ENCODE peak calls at places on chromosomes 11 and 22, in five cellular contexts. One of them, this sample, is unnamed.

GRCh38 chr22:45785458-45785857 is 113.8 kb downstream of the ATXN10 start:
- DNase-seq in PC-3: peak; percentile 89
- DNase-seq in HCT116: no peak
- DNase-seq in hepatocyte: peak; percentile 32
- DNase-seq in fibroblast of lung: peak; percentile 83
- DNase-seq in this sample: no peak

GRCh38 chr11:92607969-92608711 is 361.3 kb upstream of the MTNR1B start:
- DNase-seq in hepatocyte: no peak
- DNase-seq in fibroblast of lung: no peak
- DNase-seq in PC-3: no peak
- DNase-seq in HCT116: no peak
- DNase-seq in this sample: no peak

GRCh38 chr11:32436751-32437405 is 1.5 kb upstream of the WT1 start:
- DNase-seq in HCT116: no peak
- DNase-seq in PC-3: no peak
- DNase-seq in fibroblast of lung: no peak
- DNase-seq in hepatocyte: no peak
- DNase-seq in this sample: peak; percentile 52

GRCh38 chr11:10305964-10306918 is 1.4 kb downstream of the ADM start:
- DNase-seq in hepatocyte: peak; percentile 48
- DNase-seq in PC-3: peak; percentile 34
- DNase-seq in fibroblast of lung: no peak
- DNase-seq in HCT116: no peak
- DNase-seq in this sample: peak; percentile 70

GRCh38 chr22:33873186-33873585 is 47.1 kb downstream of the LARGE1 start:
- DNase-seq in PC-3: no peak
- DNase-seq in HCT116: no peak
- DNase-seq in hepatocyte: no peak
- DNase-seq in fibroblast of lung: no peak
- DNase-seq in this sample: no peak

GRCh38 chr11:18594999-18595749 is 4.4 kb upstream of the MISFA start:
- DNase-seq in hepatocyte: peak; percentile 40
- DNase-seq in PC-3: peak; percentile 12
- DNase-seq in HCT116: no peak
- DNase-seq in fibroblast of lung: no peak
- DNase-seq in this sample: no peak

GRCh38 chr11:132140056-132140455 is 769.6 kb downstream of the NTM start:
- DNase-seq in HCT116: no peak
- DNase-seq in PC-3: no peak
- DNase-seq in hepatocyte: no peak
- DNase-seq in fibroblast of lung: no peak
- DNase-seq in this sample: peak; percentile 64

GRCh38 chr11:77647906-77648305 is 10.3 kb upstream of the CLNS1A start:
- DNase-seq in PC-3: no peak
- DNase-seq in HCT116: no peak
- DNase-seq in hepatocyte: no peak
- DNase-seq in fibroblast of lung: no peak
- DNase-seq in this sample: no peak

GRCh38 chr11:28674432-28675076 is 566.4 kb downstream of the METTL15 start:
- DNase-seq in HCT116: peak; percentile 48
- DNase-seq in hepatocyte: peak; percentile 30
- DNase-seq in fibroblast of lung: peak; percentile 44
- DNase-seq in PC-3: peak; percentile 45
- DNase-seq in this sample: peak; percentile 64

GRCh38 chr11:78536933-78537332 is 37.7 kb downstream of the NARS2 start:
- DNase-seq in fibroblast of lung: no peak
- DNase-seq in HCT116: no peak
- DNase-seq in PC-3: no peak
- DNase-seq in hepatocyte: no peak
- DNase-seq in this sample: no peak

GRCh38 chr11:111833524-111833923 is 37.9 kb downstream of the ALG9 start:
- DNase-seq in fibroblast of lung: no peak
- DNase-seq in HCT116: no peak
- DNase-seq in PC-3: no peak
- DNase-seq in hepatocyte: no peak
- DNase-seq in this sample: no peak

GRCh38 chr11:90219438-90219837 is 3.4 kb downstream of the CHORDC1 start:
- DNase-seq in fibroblast of lung: no peak
- DNase-seq in HCT116: no peak
- DNase-seq in PC-3: no peak
- DNase-seq in hepatocyte: no peak
- DNase-seq in this sample: no peak

GRCh38 chr22:43099095-43099494 is 9.9 kb upstream of the TTLL1 start:
- DNase-seq in HCT116: no peak
- DNase-seq in hepatocyte: no peak
- DNase-seq in fibroblast of lung: no peak
- DNase-seq in PC-3: no peak
- DNase-seq in this sample: no peak

GRCh38 chr11:22730319-22730718 is 63.9 kb downstream of the GAS2 start:
- DNase-seq in hepatocyte: peak; percentile 11
- DNase-seq in fibroblast of lung: no peak
- DNase-seq in PC-3: peak; percentile 30
- DNase-seq in HCT116: no peak
- DNase-seq in this sample: peak; percentile 11

GRCh38 chr11:46285173-46285572 is 7.7 kb downstream of the CREB3L1 start:
- DNase-seq in PC-3: no peak
- DNase-seq in HCT116: no peak
- DNase-seq in fibroblast of lung: no peak
- DNase-seq in hepatocyte: no peak
- DNase-seq in this sample: no peak

GRCh38 chr11:124892131-124892530 is 5.5 kb downstream of the ROBO4 start:
- DNase-seq in HCT116: no peak
- DNase-seq in fibroblast of lung: no peak
- DNase-seq in hepatocyte: no peak
- DNase-seq in PC-3: no peak
- DNase-seq in this sample: no peak

GRCh38 chr11:12840871-12841516 is 166.8 kb downstream of the TEAD1 start:
- DNase-seq in PC-3: peak; percentile 63
- DNase-seq in fibroblast of lung: no peak
- DNase-seq in hepatocyte: no peak
- DNase-seq in HCT116: no peak
- DNase-seq in this sample: peak; percentile 38

GRCh38 chr11:3139481-3140290 is 25.4 kb downstream of the OSBPL5 start:
- DNase-seq in hepatocyte: no peak
- DNase-seq in fibroblast of lung: no peak
- DNase-seq in PC-3: no peak
- DNase-seq in HCT116: no peak
- DNase-seq in this sample: no peak

GRCh38 chr11:119210035-119210434 is 3.9 kb downstream of the CBL start:
- DNase-seq in PC-3: no peak
- DNase-seq in HCT116: no peak
- DNase-seq in fibroblast of lung: peak; percentile 16
- DNase-seq in hepatocyte: no peak
- DNase-seq in this sample: no peak

GRCh38 chr11:57248780-57249383 is 11.8 kb upstream of the APLNR start:
- DNase-seq in PC-3: peak; percentile 69
- DNase-seq in hepatocyte: peak; percentile 85
- DNase-seq in fibroblast of lung: peak; percentile 50
- DNase-seq in HCT116: peak; percentile 27
- DNase-seq in this sample: peak; percentile 89

GRCh38 chr11:78214331-78215194 is 25.8 kb downstream of the USP35 start:
- DNase-seq in HCT116: no peak
- DNase-seq in hepatocyte: no peak
- DNase-seq in PC-3: no peak
- DNase-seq in fibroblast of lung: no peak
- DNase-seq in this sample: no peak

GRCh38 chr11:120035756-120036155 is 102.2 kb downstream of the TRIM29 start:
- DNase-seq in PC-3: no peak
- DNase-seq in hepatocyte: no peak
- DNase-seq in fibroblast of lung: no peak
- DNase-seq in HCT116: no peak
- DNase-seq in this sample: no peak

GRCh38 chr11:132312616-132313210 is 942.3 kb downstream of the NTM start:
- DNase-seq in HCT116: no peak
- DNase-seq in fibroblast of lung: peak; percentile 35
- DNase-seq in hepatocyte: no peak
- DNase-seq in PC-3: no peak
- DNase-seq in this sample: peak; percentile 70

GRCh38 chr22:48721394-48721666 is 1106.3 kb downstream of the BRD1 start:
- DNase-seq in HCT116: no peak
- DNase-seq in hepatocyte: no peak
- DNase-seq in fibroblast of lung: no peak
- DNase-seq in PC-3: no peak
- DNase-seq in this sample: no peak

GRCh38 chr22:23261900-23262450 is 81.7 kb downstream of the BCR start:
- DNase-seq in HCT116: no peak
- DNase-seq in PC-3: no peak
- DNase-seq in hepatocyte: no peak
- DNase-seq in fibroblast of lung: no peak
- DNase-seq in this sample: no peak

GRCh38 chr11:43573873-43574272 is 106.7 kb upstream of the HSD17B12 start:
- DNase-seq in PC-3: no peak
- DNase-seq in HCT116: no peak
- DNase-seq in hepatocyte: no peak
- DNase-seq in fibroblast of lung: no peak
- DNase-seq in this sample: no peak

GRCh38 chr22:17359501-17359900 is 9.8 kb upstream of the CECR2 start:
- DNase-seq in fibroblast of lung: no peak
- DNase-seq in HCT116: no peak
- DNase-seq in hepatocyte: no peak
- DNase-seq in PC-3: no peak
- DNase-seq in this sample: no peak

GRCh38 chr22:46761017-46761416 is 1.4 kb upstream of the TBC1D22A start:
- DNase-seq in PC-3: no peak
- DNase-seq in HCT116: no peak
- DNase-seq in hepatocyte: no peak
- DNase-seq in fibroblast of lung: no peak
- DNase-seq in this sample: peak; percentile 26

GRCh38 chr22:46546466-46547178 is 9.2 kb upstream of the CELSR1 start:
- DNase-seq in HCT116: no peak
- DNase-seq in PC-3: no peak
- DNase-seq in hepatocyte: peak; percentile 31
- DNase-seq in fibroblast of lung: peak; percentile 79
- DNase-seq in this sample: peak; percentile 17

GRCh38 chr22:31625661-31626426 is 36.2 kb downstream of the PISD start:
- DNase-seq in PC-3: no peak
- DNase-seq in fibroblast of lung: peak; percentile 40
- DNase-seq in hepatocyte: peak; percentile 55
- DNase-seq in HCT116: no peak
- DNase-seq in this sample: peak; percentile 89

GRCh38 chr11:65225284-65226102 is 36.3 kb upstream of the POLA2 start:
- DNase-seq in PC-3: no peak
- DNase-seq in fibroblast of lung: peak; percentile 58
- DNase-seq in HCT116: no peak
- DNase-seq in hepatocyte: peak; percentile 78
- DNase-seq in this sample: peak; percentile 81

GRCh38 chr11:65492637-65493366 is 6.0 kb upstream of the MALAT1 start:
- DNase-seq in fibroblast of lung: peak; percentile 86
- DNase-seq in HCT116: no peak
- DNase-seq in hepatocyte: peak; percentile 70
- DNase-seq in PC-3: no peak
- DNase-seq in this sample: no peak

GRCh38 chr11:95241673-95242072 is 10.7 kb upstream of the SESN3 start:
- DNase-seq in fibroblast of lung: peak; percentile 16
- DNase-seq in PC-3: no peak
- DNase-seq in HCT116: no peak
- DNase-seq in hepatocyte: no peak
- DNase-seq in this sample: no peak

GRCh38 chr11:76684470-76684869 is 13.9 kb upstream of the LRRC32 start:
- DNase-seq in HCT116: no peak
- DNase-seq in PC-3: no peak
- DNase-seq in hepatocyte: no peak
- DNase-seq in fibroblast of lung: no peak
- DNase-seq in this sample: no peak

GRCh38 chr11:36097219-36097650 is 153.4 kb downstream of the LDLRAD3 start:
- DNase-seq in fibroblast of lung: no peak
- DNase-seq in PC-3: peak; percentile 14
- DNase-seq in HCT116: no peak
- DNase-seq in hepatocyte: no peak
- DNase-seq in this sample: no peak

GRCh38 chr22:50621948-50622722 is 5.8 kb downstream of the ARSA start:
- DNase-seq in fibroblast of lung: no peak
- DNase-seq in PC-3: peak; percentile 11
- DNase-seq in hepatocyte: no peak
- DNase-seq in HCT116: no peak
- DNase-seq in this sample: peak; percentile 63

GRCh38 chr11:73315288-73316020 is 7.4 kb downstream of the ARHGEF17 start:
- DNase-seq in hepatocyte: no peak
- DNase-seq in fibroblast of lung: peak; percentile 44
- DNase-seq in PC-3: no peak
- DNase-seq in HCT116: no peak
- DNase-seq in this sample: peak; percentile 39
- H4K20me1 ChIP-seq in hepatocyte: peaks cover 81% of the 10 kb centered on the region
- H4K20me1 ChIP-seq in fibroblast of lung: no peaks in the 10 kb centered on the region
- H4K20me1 ChIP-seq in PC-3: no peaks in the 10 kb centered on the region
- H4K20me1 ChIP-seq in HCT116: no peaks in the 10 kb centered on the region
- H4K20me1 ChIP-seq in this sample: peaks cover 91% of the 10 kb centered on the region

GRCh38 chr11:69674886-69675714 is at the start of gene LTO1:
- DNase-seq in HCT116: peak; percentile 87
- DNase-seq in PC-3: peak; percentile 98
- DNase-seq in fibroblast of lung: peak; percentile 92
- DNase-seq in hepatocyte: peak; percentile 98
- DNase-seq in this sample: peak; percentile 96
- H4K20me1 ChIP-seq in HCT116: no peaks in the 10 kb centered on the region
- H4K20me1 ChIP-seq in PC-3: peaks cover 6% of the 10 kb centered on the region
- H4K20me1 ChIP-seq in fibroblast of lung: no peaks in the 10 kb centered on the region
- H4K20me1 ChIP-seq in hepatocyte: no peaks in the 10 kb centered on the region
- H4K20me1 ChIP-seq in this sample: peaks cover 9% of the 10 kb centered on the region

GRCh38 chr22:20401376-20402020 is 7.5 kb downstream of the ZNF74 start:
- DNase-seq in PC-3: no peak
- DNase-seq in HCT116: no peak
- DNase-seq in hepatocyte: no peak
- DNase-seq in fibroblast of lung: no peak
- DNase-seq in this sample: no peak

GRCh38 chr22:20404881-20405280 is 10.9 kb downstream of the ZNF74 start:
- DNase-seq in fibroblast of lung: no peak
- DNase-seq in PC-3: no peak
- DNase-seq in hepatocyte: no peak
- DNase-seq in HCT116: no peak
- DNase-seq in this sample: no peak

GRCh38 chr22:20402960-20403778 is 9.2 kb downstream of the ZNF74 start:
- DNase-seq in HCT116: no peak
- DNase-seq in fibroblast of lung: no peak
- DNase-seq in PC-3: no peak
- DNase-seq in hepatocyte: no peak
- DNase-seq in this sample: no peak

GRCh38 chr22:20405291-20405930 is 11.5 kb downstream of the ZNF74 start:
- DNase-seq in PC-3: no peak
- DNase-seq in HCT116: no peak
- DNase-seq in hepatocyte: no peak
- DNase-seq in fibroblast of lung: no peak
- DNase-seq in this sample: no peak

DNA sequence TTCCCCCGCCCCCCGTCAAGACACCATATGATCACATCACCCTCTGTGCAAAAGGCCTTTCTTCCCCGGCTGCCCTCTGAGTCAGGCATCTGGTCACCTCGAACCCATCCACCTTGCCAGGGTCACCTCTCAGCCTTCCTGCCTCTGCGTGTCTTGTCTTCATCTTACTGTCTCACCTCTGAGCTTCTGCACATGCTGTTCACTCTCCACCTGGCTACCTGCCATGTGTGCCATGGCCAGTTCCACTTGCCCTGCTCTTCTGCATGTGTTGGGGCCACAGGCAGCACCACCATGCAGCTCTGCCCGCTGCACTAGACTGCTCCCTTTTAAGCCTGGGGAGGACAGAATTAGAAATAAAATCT is 9.8 kb downstream of the ZNF74 start:
- DNase-seq in HCT116: no peak
- DNase-seq in hepatocyte: no peak
- DNase-seq in fibroblast of lung: no peak
- DNase-seq in PC-3: no peak
- DNase-seq in this sample: no peak
- H4K20me1 ChIP-seq in HCT116: no peaks in the 10 kb centered on the region
- H4K20me1 ChIP-seq in hepatocyte: no peaks in the 10 kb centered on the region
- H4K20me1 ChIP-seq in fibroblast of lung: no peaks in the 10 kb centered on the region
- H4K20me1 ChIP-seq in PC-3: no peaks in the 10 kb centered on the region
- H4K20me1 ChIP-seq in this sample: peaks cover 35% of the 10 kb centered on the region

GRCh38 chr11:1879941-1880720 is 11.6 kb downstream of the PRR33 start:
- DNase-seq in fibroblast of lung: peak; percentile 34
- DNase-seq in hepatocyte: peak; percentile 30
- DNase-seq in HCT116: no peak
- DNase-seq in PC-3: no peak
- DNase-seq in this sample: no peak
- H4K20me1 ChIP-seq in fibroblast of lung: no peaks in the 10 kb centered on the region
- H4K20me1 ChIP-seq in hepatocyte: no peaks in the 10 kb centered on the region
- H4K20me1 ChIP-seq in HCT116: no peaks in the 10 kb centered on the region
- H4K20me1 ChIP-seq in PC-3: no peaks in the 10 kb centered on the region
- H4K20me1 ChIP-seq in this sample: no peaks in the 10 kb centered on the region

This sample was measured in neural progenitor cell.